ENCODE peak calls at places on chromosomes 11 and 22, in ten cellular contexts. X is AG04449, S is H1, G is ovary, K is adrenal gland, A is cardiac fibroblast, Y is mucosa of descending colon, L is WTC11, I is heart right ventricle, Z is progenitor cell of endocrine pancreas. V is an unnamed sample.

GRCh38 chr11:65661599-65662246 is 993 bp downstream of the RELA start:
- DNase-seq in X (no peak), S (no peak), G (peak; percentile 46), K (peak; percentile 29), A (no peak), Y (peak; percentile 48), L (no peak), I (no peak), Z (no peak), V (no peak)

GRCh38 chr22:37186228-37186996 is 1.6 kb downstream of the C1QTNF6 start:
- DNase-seq in X (no peak), S (peak; percentile 68), G (no peak), K (no peak), A (peak; percentile 90), Y (peak; percentile 33), L (no peak), I (no peak), Z (no peak), V (peak; percentile 11)

GRCh38 chr11:5192738-5193137 is 7.7 kb downstream of the OR51V1 start:
- DNase-seq in X (no peak), S (no peak), G (no peak), K (no peak), A (no peak), Y (no peak), L (no peak), I (no peak), Z (no peak), V (no peak)

GRCh38 chr22:50218996-50219727 is 18.4 kb downstream of the SELENOO start:
- DNase-seq in X (no peak), S (peak; percentile 76), G (peak; percentile 90), K (peak; percentile 87), A (peak; percentile 65), Y (peak; percentile 94), L (peak; percentile 64), I (peak; percentile 83), Z (no peak), V (peak; percentile 89)

GRCh38 chr22:24331468-24332440 is 61.1 kb downstream of the SPECC1L start:
- DNase-seq in X (no peak), S (no peak), G (no peak), K (no peak), A (peak; percentile 40), Y (no peak), L (no peak), I (no peak), Z (no peak), V (no peak)

GRCh38 chr22:49048591-49048990 is 779.1 kb downstream of the BRD1 start:
- DNase-seq in X (no peak), S (no peak), G (no peak), K (no peak), A (no peak), Y (no peak), L (no peak), I (no peak), Z (no peak), V (no peak)

GRCh38 chr11:104609297-104609696 is 289.0 kb downstream of the CASP12 start:
- DNase-seq in X (no peak), S (no peak), G (no peak), K (peak; percentile 20), A (peak; percentile 77), Y (no peak), L (peak; percentile 25), I (peak; percentile 23), Z (no peak), V (no peak)

GRCh38 chr11:35523351-35523768 is 2.1 kb downstream of the PAMR1 start:
- DNase-seq in X (no peak), S (no peak), G (no peak), K (no peak), A (peak; percentile 8), Y (no peak), L (no peak), I (no peak), Z (no peak), V (no peak)

GRCh38 chr22:24554316-24555159 is at the start of gene GUCD1:
- DNase-seq in X (no peak), S (no peak), G (no peak), K (peak; percentile 40), A (peak; percentile 41), Y (peak; percentile 66), L (peak; percentile 29), I (no peak), Z (no peak), V (peak; percentile 22)

GRCh38 chr11:119845305-119845704 is 116.3 kb upstream of the NECTIN1 start:
- DNase-seq in X (no peak), S (no peak), G (no peak), K (no peak), A (no peak), Y (no peak), L (no peak), I (no peak), Z (no peak), V (no peak)

GRCh38 chr11:68025047-68025446 is 5.4 kb upstream of the NDUFS8 start:
- DNase-seq in X (no peak), S (no peak), G (no peak), K (no peak), A (no peak), Y (no peak), L (no peak), I (no peak), Z (no peak), V (no peak)
- TF ChIP-seq CTCF in X (no peak), S (peak; percentile 41), G (no peak), K (no peak), A (no peak), Y (no peak), L (no peak), I (no peak), Z (no peak), V (no peak)

GRCh38 chr11:128533473-128533872 is 53.9 kb downstream of the ETS1 start:
- DNase-seq in X (no peak), S (no peak), G (no peak), K (no peak), A (no peak), Y (no peak), L (no peak), I (no peak), Z (no peak), V (no peak)

GRCh38 chr11:128530119-128531091 is 57.0 kb downstream of the ETS1 start:
- DNase-seq in X (peak; percentile 84), S (no peak), G (peak; percentile 80), K (no peak), A (peak; percentile 98), Y (no peak), L (no peak), I (no peak), Z (no peak), V (no peak)

GRCh38 chr11:128532571-128533091 is 54.7 kb downstream of the ETS1 start:
- DNase-seq in X (no peak), S (no peak), G (no peak), K (no peak), A (no peak), Y (no peak), L (peak; percentile 20), I (no peak), Z (no peak), V (no peak)

GRCh38 chr11:128531588-128531987 is 55.8 kb downstream of the ETS1 start:
- DNase-seq in X (no peak), S (no peak), G (no peak), K (no peak), A (no peak), Y (no peak), L (no peak), I (no peak), Z (no peak), V (no peak)

GRCh38 chr11:128532016-128532570 is 55.3 kb downstream of the ETS1 start:
- DNase-seq in X (no peak), S (no peak), G (no peak), K (no peak), A (no peak), Y (no peak), L (no peak), I (no peak), Z (no peak), V (no peak)
- TF ChIP-seq CTCF in X (no peak), S (no peak), G (no peak), K (no peak), A (no peak), Y (no peak), L (no peak), I (no peak), Z (no peak), V (no peak)

GRCh38 chr22:35578836-35579575 is 38.1 kb downstream of the MB start:
- DNase-seq in X (no peak), S (no peak), G (no peak), K (no peak), A (no peak), Y (peak; percentile 70), L (no peak), I (peak; percentile 47), Z (no peak), V (peak; percentile 58)

GRCh38 chr22:35577799-35578659 is 37.4 kb downstream of the RASD2 start:
- DNase-seq in X (no peak), S (no peak), G (no peak), K (no peak), A (no peak), Y (no peak), L (no peak), I (no peak), Z (no peak), V (no peak)

GRCh38 chr22:35572552-35572951 is 31.9 kb downstream of the RASD2 start:
- DNase-seq in X (no peak), S (no peak), G (no peak), K (no peak), A (no peak), Y (no peak), L (no peak), I (no peak), Z (no peak), V (no peak)

GRCh38 chr22:35576671-35577070 is 36.0 kb downstream of the RASD2 start:
- DNase-seq in X (no peak), S (no peak), G (no peak), K (no peak), A (no peak), Y (no peak), L (no peak), I (no peak), Z (no peak), V (no peak)

DNA sequence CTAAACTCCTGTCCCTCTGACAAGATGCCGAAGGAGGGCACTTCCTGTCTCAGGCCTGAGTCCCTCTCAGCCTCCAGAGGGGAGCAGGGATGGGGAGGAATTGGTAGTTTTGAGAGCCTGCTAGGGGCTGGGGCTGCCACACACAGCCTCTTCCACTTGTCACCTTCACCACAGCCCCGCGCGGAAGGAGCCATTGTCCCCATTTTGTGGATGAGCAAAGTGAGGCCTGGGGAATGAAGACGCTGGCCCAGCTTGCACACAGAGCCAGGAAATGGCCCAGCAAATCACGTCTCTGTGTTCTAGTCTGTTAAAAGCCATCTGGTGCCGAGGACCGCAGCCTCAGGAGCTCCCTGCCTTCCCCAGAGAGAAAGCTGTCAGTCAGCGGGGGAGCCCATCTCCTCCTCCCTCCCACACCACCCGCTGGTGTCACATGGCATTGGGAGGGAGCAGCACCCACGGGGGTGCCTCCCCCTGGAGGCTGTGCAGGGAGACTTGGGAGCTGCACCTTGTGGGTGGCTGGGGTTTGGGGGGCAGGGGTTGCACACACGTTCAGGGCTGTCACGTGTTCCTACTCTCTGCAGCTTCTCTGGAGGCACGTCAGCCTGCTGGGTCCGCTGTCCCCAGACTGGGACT is 34.6 kb downstream of the RASD2 start:
- DNase-seq in X (no peak), S (no peak), G (no peak), K (no peak), A (no peak), Y (no peak), L (no peak), I (no peak), Z (no peak), V (no peak)
- TF ChIP-seq CTCF in X (no peak), S (no peak), G (no peak), K (no peak), A (no peak), Y (no peak), L (no peak), I (no peak), Z (no peak), V (no peak)

GRCh38 chr11:17564687-17565042 is 17.6 kb downstream of the OTOG start:
- DNase-seq in X (no peak), S (peak; percentile 69), G (no peak), K (no peak), A (peak; percentile 4), Y (no peak), L (peak; percentile 53), I (no peak), Z (no peak), V (no peak)
- TF ChIP-seq CTCF in X (no peak), S (peak; percentile 56), G (no peak), K (no peak), A (peak; percentile 23), Y (no peak), L (no peak), I (peak; percentile 11), Z (peak; percentile 25), V (no peak)